ENCODE peak calls at places on chromosomes 1 and 21, in six cellular contexts. O, H, B, C, V and P are unnamed samples.

GRCh38 chr1:208203127-208203847 is 40.9 kb downstream of the PLXNA2 start:
- DNase-seq in O (peak; percentile 46), H (no peak), B (peak; percentile 70), C (no peak), V (no peak), P (no peak)

GRCh38 chr1:114558548-114558947 is 22.9 kb downstream of the BCAS2 start:
- DNase-seq in O (no peak), H (no peak), B (peak; percentile 4), C (no peak), V (no peak), P (peak; percentile 27)

GRCh38 chr1:169708633-169709032 is 2.8 kb downstream of the SELL start:
- DNase-seq in O (no peak), H (no peak), B (no peak), C (no peak), V (no peak), P (no peak)

GRCh38 chr1:201190005-201190404 is 619 bp upstream of the IGFN1 start:
- DNase-seq in O (no peak), H (no peak), B (no peak), C (no peak), V (no peak), P (no peak)

GRCh38 chr1:220906561-220907334 is 27.5 kb downstream of the HLX start:
- DNase-seq in O (peak; percentile 21), H (no peak), B (no peak), C (no peak), V (no peak), P (no peak)

GRCh38 chr1:166133276-166133841 is 33.4 kb downstream of the FAM78B start:
- DNase-seq in O (no peak), H (no peak), B (no peak), C (no peak), V (no peak), P (peak; percentile 29)

GRCh38 chr1:14366361-14367018 is 232.0 kb upstream of the KAZN start:
- DNase-seq in O (no peak), H (peak; percentile 66), B (no peak), C (peak; percentile 56), V (no peak), P (peak; percentile 42)

GRCh38 chr1:89757532-89757931 is 63.3 kb upstream of the LRRC8D start:
- DNase-seq in O (peak; percentile 27), H (no peak), B (peak; percentile 30), C (no peak), V (no peak), P (no peak)

GRCh38 chr21:37000381-37000780 is 6.1 kb upstream of the RIPPLY3 start:
- DNase-seq in O (no peak), H (no peak), B (no peak), C (no peak), V (no peak), P (no peak)

GRCh38 chr1:47402591-47402990 is 13.5 kb upstream of the FOXE3 start:
- DNase-seq in O (no peak), H (no peak), B (no peak), C (no peak), V (no peak), P (no peak)

GRCh38 chr1:6788946-6789345 is 3.7 kb downstream of the CAMTA1 start:
- DNase-seq in O (no peak), H (no peak), B (no peak), C (no peak), V (no peak), P (no peak)

GRCh38 chr1:155646307-155646706 is 36.3 kb downstream of the MSTO1 start:
- DNase-seq in O (peak; percentile 39), H (no peak), B (peak; percentile 43), C (no peak), V (no peak), P (no peak)

GRCh38 chr21:30605968-30606367 is 5.1 kb downstream of the KRTAP22-1 start:
- DNase-seq in O (no peak), H (peak; percentile 56), B (no peak), C (no peak), V (no peak), P (peak; percentile 60)

GRCh38 chr1:21857142-21857839 is 45.2 kb downstream of the LDLRAD2 start:
- DNase-seq in O (no peak), H (no peak), B (peak; percentile 2), C (no peak), V (no peak), P (no peak)

GRCh38 chr1:96579639-96580038 is 141.9 kb upstream of the PTBP2 start:
- DNase-seq in O (peak; percentile 7), H (no peak), B (no peak), C (no peak), V (no peak), P (peak; percentile 27)

GRCh38 chr21:27570306-27570868 is 603.5 kb upstream of the ADAMTS5 start:
- DNase-seq in O (peak; percentile 94), H (no peak), B (peak; percentile 61), C (no peak), V (no peak), P (no peak)
- H3K18ac ChIP-seq in O (peak overlapping the region; percentile 99), H (no peak overlapping the region), B (peak overlapping the region; percentile 77), C (no peak overlapping the region), V (no peak overlapping the region), P (no peak overlapping the region)

GRCh38 chr1:167635941-167636340 is 5.9 kb downstream of the RCSD1 start:
- DNase-seq in O (no peak), H (no peak), B (no peak), C (no peak), V (no peak), P (no peak)
- H3K79me1 ChIP-seq in O (no peaks in the 10 kb centered on the region), H (no peaks in the 10 kb centered on the region), B (no peaks in the 10 kb centered on the region), C (no peaks in the 10 kb centered on the region), V (no peaks in the 10 kb centered on the region), P (no peaks in the 10 kb centered on the region)

GRCh38 chr1:24525606-24526005 is 23.0 kb downstream of the RCAN3 start:
- DNase-seq in O (no peak), H (no peak), B (no peak), C (no peak), V (no peak), P (peak; percentile 76)

GRCh38 chr1:24526045-24526444 is 23.4 kb downstream of the RCAN3 start:
- DNase-seq in O (no peak), H (no peak), B (no peak), C (no peak), V (no peak), P (no peak)

GRCh38 chr1:24526940-24527542 is 24.4 kb downstream of the RCAN3 start:
- DNase-seq in O (peak; percentile 20), H (no peak), B (peak; percentile 26), C (no peak), V (no peak), P (no peak)
- H3K18ac ChIP-seq in O (no peak overlapping the region), H (no peak overlapping the region), B (no peak overlapping the region), C (no peak overlapping the region), V (no peak overlapping the region), P (no peak overlapping the region)

DNA sequence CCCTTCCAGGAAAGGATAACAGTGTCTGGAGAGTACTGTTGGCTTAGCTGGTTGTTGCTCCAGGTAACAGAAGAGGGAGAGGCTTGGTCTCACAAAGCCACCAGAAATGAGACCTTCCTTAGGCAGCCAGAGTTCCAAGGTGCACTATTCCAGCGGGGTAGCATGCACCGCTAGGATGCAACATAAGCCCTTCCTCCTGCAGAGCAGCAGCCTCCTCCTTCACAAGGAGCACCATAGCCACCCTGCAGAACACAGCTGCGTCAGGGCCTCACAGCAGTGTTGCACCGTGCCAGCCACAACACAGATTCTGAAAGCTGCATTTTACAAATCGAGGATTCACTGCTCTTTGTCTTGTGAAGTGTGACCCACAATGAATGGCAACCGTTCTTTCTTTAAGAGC is 142.0 kb downstream of the CLIC6 start:
- DNase-seq in O (no peak), H (no peak), B (no peak), C (no peak), V (no peak), P (no peak)
- H3K79me1 ChIP-seq in O (peaks cover 83% of the 10 kb centered on the region), H (no peaks in the 10 kb centered on the region), B (peaks cover 17% of the 10 kb centered on the region), C (no peaks in the 10 kb centered on the region), V (no peaks in the 10 kb centered on the region), P (no peaks in the 10 kb centered on the region)

DNA sequence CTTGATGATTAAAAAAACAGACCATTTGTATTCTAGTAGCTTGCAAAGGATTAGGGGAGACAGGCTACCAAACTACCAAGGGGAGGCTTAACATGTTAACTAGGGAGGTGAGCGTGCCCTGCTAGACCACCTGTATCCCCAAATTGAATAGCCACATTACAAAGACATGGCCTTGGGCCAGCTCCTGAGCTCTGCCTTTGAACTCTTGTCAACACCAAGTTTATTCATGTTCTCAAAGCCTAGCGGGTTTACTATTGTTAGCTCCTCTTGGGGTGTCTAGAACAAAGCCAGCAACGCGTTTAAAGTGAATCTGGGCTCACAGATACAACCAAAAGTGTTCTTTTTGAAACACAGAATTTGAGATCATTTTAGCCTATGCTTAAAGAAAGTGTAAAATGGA is 36.3 kb downstream of the SMYD2 start:
- DNase-seq in O (no peak), H (peak; percentile 85), B (no peak), C (peak; percentile 58), V (no peak), P (peak; percentile 78)
- H3K18ac ChIP-seq in O (no peak overlapping the region), H (no peak overlapping the region), B (no peak overlapping the region), C (no peak overlapping the region), V (no peak overlapping the region), P (no peak overlapping the region)

GRCh38 chr1:234976880-234977680 is 151.6 kb downstream of the TOMM20 start:
- DNase-seq in O (no peak), H (no peak), B (no peak), C (no peak), V (no peak), P (no peak)

GRCh38 chr1:234977891-234978396 is 150.7 kb downstream of the TOMM20 start:
- DNase-seq in O (no peak), H (no peak), B (no peak), C (no peak), V (no peak), P (no peak)

GRCh38 chr1:234979316-234980223 is 149.1 kb downstream of the TOMM20 start:
- DNase-seq in O (no peak), H (no peak), B (no peak), C (no peak), V (no peak), P (no peak)

GRCh38 chr1:234980224-234980656 is 148.4 kb downstream of the TOMM20 start:
- DNase-seq in O (no peak), H (no peak), B (no peak), C (no peak), V (no peak), P (no peak)

GRCh38 chr1:234978397-234979291 is 150.0 kb downstream of the TOMM20 start:
- DNase-seq in O (peak; percentile 93), H (no peak), B (peak; percentile 91), C (no peak), V (no peak), P (no peak)
- H3K79me1 ChIP-seq in O (peaks cover 20% of the 10 kb centered on the region), H (no peaks in the 10 kb centered on the region), B (no peaks in the 10 kb centered on the region), C (no peaks in the 10 kb centered on the region), V (no peaks in the 10 kb centered on the region), P (no peaks in the 10 kb centered on the region)

GRCh38 chr1:12026586-12026985 is 7.3 kb downstream of the MIIP start:
- DNase-seq in O (no peak), H (no peak), B (no peak), C (no peak), V (no peak), P (no peak)

GRCh38 chr1:12021616-12022015 is 2.3 kb downstream of the MIIP start:
- DNase-seq in O (no peak), H (no peak), B (no peak), C (no peak), V (no peak), P (no peak)

GRCh38 chr1:12019858-12020509 is 686 bp downstream of the MIIP start:
- DNase-seq in O (peak; percentile 10), H (no peak), B (peak; percentile 38), C (no peak), V (peak; percentile 14), P (peak; percentile 33)

GRCh38 chr1:12016182-12016581 is 3.1 kb upstream of the MIIP start:
- DNase-seq in O (no peak), H (no peak), B (no peak), C (no peak), V (no peak), P (no peak)

GRCh38 chr1:12022036-12022435 is 2.7 kb downstream of the MIIP start:
- DNase-seq in O (no peak), H (no peak), B (no peak), C (no peak), V (no peak), P (no peak)
- H3K18ac ChIP-seq in O (no peak overlapping the region), H (no peak overlapping the region), B (no peak overlapping the region), C (no peak overlapping the region), V (no peak overlapping the region), P (no peak overlapping the region)